ENCODE peak calls at places on chromosome 7, in four cellular contexts. One of them, this sample, is unnamed.

GRCh38 chr7:31133497-31133896 is 81.4 kb downstream of the ADCYAP1R1 start:
- DNase-seq in progenitor cell of endocrine pancreas: no peak
- DNase-seq in cardiac fibroblast: no peak
- DNase-seq in Calu3: no peak
- DNase-seq in this sample: no peak

GRCh38 chr7:98240961-98241673 is 10.9 kb downstream of the TECPR1 start:
- DNase-seq in Calu3: peak; percentile 60
- DNase-seq in progenitor cell of endocrine pancreas: peak; percentile 47
- DNase-seq in cardiac fibroblast: peak; percentile 55
- DNase-seq in this sample: peak; percentile 73

GRCh38 chr7:47503283-47503682 is 78.6 kb downstream of the TNS3 start:
- DNase-seq in Calu3: no peak
- DNase-seq in progenitor cell of endocrine pancreas: no peak
- DNase-seq in cardiac fibroblast: peak; percentile 61
- DNase-seq in this sample: no peak

GRCh38 chr7:80815733-80816132 is 103.1 kb downstream of the SEMA3C start:
- DNase-seq in progenitor cell of endocrine pancreas: no peak
- DNase-seq in cardiac fibroblast: no peak
- DNase-seq in Calu3: no peak
- DNase-seq in this sample: no peak

GRCh38 chr7:69412331-69413146 is 185.7 kb upstream of the AUTS2 start:
- DNase-seq in progenitor cell of endocrine pancreas: no peak
- DNase-seq in cardiac fibroblast: peak; percentile 1
- DNase-seq in Calu3: no peak
- DNase-seq in this sample: no peak

GRCh38 chr7:22430457-22430856 is 69.5 kb downstream of the STEAP1B start:
- DNase-seq in cardiac fibroblast: peak; percentile 92
- DNase-seq in Calu3: no peak
- DNase-seq in progenitor cell of endocrine pancreas: no peak
- DNase-seq in this sample: no peak

GRCh38 chr7:23218196-23218595 is 28.4 kb upstream of the GPNMB start:
- DNase-seq in cardiac fibroblast: no peak
- DNase-seq in Calu3: no peak
- DNase-seq in progenitor cell of endocrine pancreas: no peak
- DNase-seq in this sample: no peak

GRCh38 chr7:151038951-151039849 is 9.1 kb upstream of the ASIC3 start:
- DNase-seq in Calu3: peak; percentile 91
- DNase-seq in progenitor cell of endocrine pancreas: no peak
- DNase-seq in cardiac fibroblast: peak; percentile 96
- DNase-seq in this sample: peak; percentile 28

GRCh38 chr7:116628971-116629586 is 42.9 kb upstream of the MET start:
- DNase-seq in cardiac fibroblast: peak; percentile 54
- DNase-seq in progenitor cell of endocrine pancreas: no peak
- DNase-seq in Calu3: peak; percentile 15
- DNase-seq in this sample: no peak

GRCh38 chr7:7570584-7570983 is 3.9 kb downstream of the MIOS start:
- DNase-seq in progenitor cell of endocrine pancreas: no peak
- DNase-seq in Calu3: no peak
- DNase-seq in cardiac fibroblast: no peak
- DNase-seq in this sample: no peak

GRCh38 chr7:128074736-128075135 is 43.5 kb upstream of the LRRC4 start:
- DNase-seq in cardiac fibroblast: no peak
- DNase-seq in progenitor cell of endocrine pancreas: no peak
- DNase-seq in Calu3: no peak
- DNase-seq in this sample: no peak

DNA sequence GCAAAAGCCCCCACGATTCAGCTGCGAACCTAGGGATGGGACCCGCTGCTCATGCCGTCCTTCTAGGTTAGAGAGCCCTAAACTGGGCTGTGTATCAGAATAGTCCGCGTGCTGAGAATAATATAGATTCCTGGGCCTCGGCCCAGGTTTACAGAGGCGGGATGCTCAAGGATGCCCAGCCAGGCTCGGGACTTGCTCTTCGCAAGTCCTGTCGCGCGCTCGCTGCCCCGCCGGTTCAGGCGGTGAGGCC is 266 bp upstream of the STMP1 start:
- DNase-seq in Calu3: no peak
- DNase-seq in cardiac fibroblast: no peak
- DNase-seq in progenitor cell of endocrine pancreas: no peak
- DNase-seq in this sample: no peak
- TF ChIP-seq CTCF in Calu3: no peak
- TF ChIP-seq CTCF in cardiac fibroblast: no peak
- TF ChIP-seq CTCF in progenitor cell of endocrine pancreas: no peak
- TF ChIP-seq CTCF in this sample: no peak

GRCh38 chr7:130736298-130736900 is 2.4 kb upstream of the KLF14 start:
- DNase-seq in cardiac fibroblast: no peak
- DNase-seq in progenitor cell of endocrine pancreas: no peak
- DNase-seq in Calu3: no peak
- DNase-seq in this sample: no peak

GRCh38 chr7:130733866-130734524 is at the start of gene KLF14:
- DNase-seq in Calu3: peak; percentile 30
- DNase-seq in cardiac fibroblast: no peak
- DNase-seq in progenitor cell of endocrine pancreas: peak; percentile 16
- DNase-seq in this sample: peak; percentile 64

GRCh38 chr7:130735273-130735716 is 1.3 kb upstream of the KLF14 start:
- DNase-seq in Calu3: no peak
- DNase-seq in progenitor cell of endocrine pancreas: no peak
- DNase-seq in cardiac fibroblast: peak; percentile 2
- DNase-seq in this sample: no peak

GRCh38 chr7:130734525-130735272 is 692 bp upstream of the KLF14 start:
- DNase-seq in Calu3: no peak
- DNase-seq in cardiac fibroblast: peak; percentile 25
- DNase-seq in progenitor cell of endocrine pancreas: no peak
- DNase-seq in this sample: no peak

DNA sequence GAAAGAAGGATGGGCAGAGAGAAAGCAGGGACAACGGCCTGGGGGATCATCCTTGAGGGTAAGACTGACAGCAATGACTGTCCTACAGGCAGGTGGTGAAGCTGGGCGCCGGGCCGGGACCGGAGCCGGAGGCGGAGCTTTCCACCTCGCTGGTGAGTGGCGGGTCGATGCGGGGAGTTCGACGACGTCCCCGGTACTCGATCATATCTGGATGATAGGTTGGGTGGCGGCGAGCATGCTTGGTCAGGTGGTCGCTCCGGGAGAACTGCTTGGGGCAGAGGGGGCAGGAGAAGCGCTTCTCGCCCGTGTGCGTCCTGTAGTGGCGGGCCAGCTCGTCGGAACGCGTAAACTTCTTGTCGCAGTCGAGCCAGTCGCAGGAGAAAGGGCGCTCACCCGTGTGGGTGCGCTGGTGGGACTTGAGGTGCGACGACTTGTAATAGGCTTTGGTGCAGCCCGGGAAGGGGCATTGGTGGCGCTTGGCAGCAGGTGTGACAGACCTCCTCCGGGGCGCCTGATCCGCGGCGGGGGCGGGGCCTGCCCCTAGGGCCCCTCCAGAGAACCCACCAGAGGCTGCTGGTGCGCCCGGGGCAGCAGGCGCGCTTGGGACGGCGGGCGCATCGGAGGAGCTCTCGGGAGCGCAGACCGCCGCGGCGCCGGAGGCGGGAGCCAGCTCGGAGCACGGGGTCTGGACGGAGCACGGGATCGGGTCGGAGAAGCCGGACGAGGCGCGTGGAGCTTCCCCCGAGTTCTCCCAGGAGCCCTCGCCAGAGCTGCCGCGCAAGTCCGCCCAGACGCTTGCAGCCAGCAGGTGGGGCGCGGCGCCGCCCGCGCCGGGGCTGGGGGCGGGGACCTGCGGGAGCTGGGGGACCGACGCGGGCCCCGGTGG is 784 bp downstream of the KLF14 start:
- DNase-seq in cardiac fibroblast: no peak
- DNase-seq in Calu3: peak; percentile 55
- DNase-seq in progenitor cell of endocrine pancreas: peak; percentile 45
- DNase-seq in this sample: no peak
- TF ChIP-seq CTCF in cardiac fibroblast: no peak
- TF ChIP-seq CTCF in Calu3: no peak
- TF ChIP-seq CTCF in progenitor cell of endocrine pancreas: peak; percentile 31
- TF ChIP-seq CTCF in this sample: no peak

DNA sequence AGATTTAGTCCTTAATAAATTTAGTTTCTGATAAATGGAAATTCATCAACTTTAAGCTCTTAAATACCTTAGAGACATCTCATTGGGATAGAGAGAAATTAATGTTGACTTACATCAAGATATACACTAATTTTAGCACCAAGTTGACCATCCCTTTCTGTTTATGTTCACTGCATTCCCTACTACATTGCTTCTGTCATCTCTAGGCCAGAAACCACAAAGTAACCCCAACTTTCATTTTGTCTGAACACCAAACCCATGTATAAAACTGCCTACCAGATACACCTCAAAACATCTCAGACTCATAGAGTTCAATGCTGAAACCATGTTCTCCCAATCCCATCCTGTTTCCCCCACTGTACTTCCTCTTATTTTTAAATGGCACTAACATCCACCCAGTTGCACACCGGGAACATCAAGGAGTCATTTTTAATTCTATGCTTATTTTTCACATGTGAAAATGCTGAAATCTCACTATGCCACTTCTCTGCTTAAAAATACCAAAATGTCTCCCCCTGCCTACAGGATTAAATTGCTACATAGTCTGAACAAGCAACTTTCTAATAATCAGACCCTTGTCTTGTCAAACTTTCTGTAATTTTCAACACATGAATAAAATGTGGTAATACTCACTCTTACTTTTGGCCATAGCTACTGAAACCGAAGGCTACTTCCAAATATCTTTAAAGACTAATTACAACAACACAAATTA is 201.6 kb downstream of the SEMA3D start:
- DNase-seq in Calu3: no peak
- DNase-seq in progenitor cell of endocrine pancreas: no peak
- DNase-seq in cardiac fibroblast: peak; percentile 22
- DNase-seq in this sample: no peak
- TF ChIP-seq CTCF in Calu3: no peak
- TF ChIP-seq CTCF in progenitor cell of endocrine pancreas: no peak
- TF ChIP-seq CTCF in cardiac fibroblast: no peak
- TF ChIP-seq CTCF in this sample: no peak

GRCh38 chr7:42831953-42832522 is 79.8 kb downstream of the C7orf25 start:
- DNase-seq in cardiac fibroblast: no peak
- DNase-seq in progenitor cell of endocrine pancreas: no peak
- DNase-seq in Calu3: no peak
- DNase-seq in this sample: no peak
- TF ChIP-seq CTCF in cardiac fibroblast: no peak
- TF ChIP-seq CTCF in progenitor cell of endocrine pancreas: no peak
- TF ChIP-seq CTCF in Calu3: no peak
- TF ChIP-seq CTCF in this sample: no peak

This sample was measured in nephron progenitor cell.